ENCODE peak calls at places on chromosomes 6 and 20, in ten cellular contexts. One of them, this sample, is unnamed.

GRCh38 chr20:346640-347316 is at the start of gene NRSN2:
- DNase-seq in M059J: peak
- DNase-seq in stimulated activated CD4-positive, alpha-beta T cell treated with anti-CD3 and anti-CD28 coated beads, Interleukin-4, amount 100 ng/mL, for 1 hour: peak
- DNase-seq in uterus: peak
- DNase-seq in NCI-H748 treated with DMSO at 0.1 percent for 48 hours: peak
- DNase-seq in AG04450: no peak
- DNase-seq in activated CD4-positive, alpha-beta T cell treated with anti-CD3 and anti-CD28 coated beads, Interleukin-2, amount 50 U/mL, for 1 hour: no peak
- DNase-seq in adrenal gland: peak
- DNase-seq in frontal cortex: peak
- DNase-seq in iris pigment epithelial cell: peak
- DNase-seq in this sample: no peak

GRCh38 chr6:44093066-44093465 is 34.2 kb downstream of the MRPL14 start:
- DNase-seq in frontal cortex: no peak
- DNase-seq in iris pigment epithelial cell: no peak
- DNase-seq in NCI-H748 treated with DMSO at 0.1 percent for 48 hours: no peak
- DNase-seq in activated CD4-positive, alpha-beta T cell treated with anti-CD3 and anti-CD28 coated beads, Interleukin-2, amount 50 U/mL, for 1 hour: no peak
- DNase-seq in stimulated activated CD4-positive, alpha-beta T cell treated with anti-CD3 and anti-CD28 coated beads, Interleukin-4, amount 100 ng/mL, for 1 hour: no peak
- DNase-seq in AG04450: no peak
- DNase-seq in adrenal gland: no peak
- DNase-seq in uterus: no peak
- DNase-seq in M059J: no peak
- DNase-seq in this sample: no peak

GRCh38 chr6:129774697-129775447 is 64.9 kb upstream of the ARHGAP18 start:
- DNase-seq in frontal cortex: peak
- DNase-seq in NCI-H748 treated with DMSO at 0.1 percent for 48 hours: peak
- DNase-seq in iris pigment epithelial cell: peak
- DNase-seq in adrenal gland: peak
- DNase-seq in stimulated activated CD4-positive, alpha-beta T cell treated with anti-CD3 and anti-CD28 coated beads, Interleukin-4, amount 100 ng/mL, for 1 hour: peak
- DNase-seq in AG04450: peak
- DNase-seq in M059J: peak
- DNase-seq in activated CD4-positive, alpha-beta T cell treated with anti-CD3 and anti-CD28 coated beads, Interleukin-2, amount 50 U/mL, for 1 hour: peak
- DNase-seq in uterus: peak
- DNase-seq in this sample: peak

GRCh38 chr6:130872250-130873095 is 45.3 kb downstream of the SMLR1 start:
- DNase-seq in stimulated activated CD4-positive, alpha-beta T cell treated with anti-CD3 and anti-CD28 coated beads, Interleukin-4, amount 100 ng/mL, for 1 hour: peak
- DNase-seq in uterus: peak
- DNase-seq in NCI-H748 treated with DMSO at 0.1 percent for 48 hours: no peak
- DNase-seq in AG04450: no peak
- DNase-seq in M059J: peak
- DNase-seq in adrenal gland: peak
- DNase-seq in activated CD4-positive, alpha-beta T cell treated with anti-CD3 and anti-CD28 coated beads, Interleukin-2, amount 50 U/mL, for 1 hour: peak
- DNase-seq in frontal cortex: peak
- DNase-seq in iris pigment epithelial cell: peak
- DNase-seq in this sample: peak

GRCh38 chr6:113774122-113774835 is 82.9 kb upstream of the MARCKS start:
- DNase-seq in adrenal gland: no peak
- DNase-seq in AG04450: peak
- DNase-seq in uterus: no peak
- DNase-seq in frontal cortex: no peak
- DNase-seq in M059J: peak
- DNase-seq in NCI-H748 treated with DMSO at 0.1 percent for 48 hours: no peak
- DNase-seq in iris pigment epithelial cell: peak
- DNase-seq in activated CD4-positive, alpha-beta T cell treated with anti-CD3 and anti-CD28 coated beads, Interleukin-2, amount 50 U/mL, for 1 hour: no peak
- DNase-seq in stimulated activated CD4-positive, alpha-beta T cell treated with anti-CD3 and anti-CD28 coated beads, Interleukin-4, amount 100 ng/mL, for 1 hour: no peak
- DNase-seq in this sample: no peak

GRCh38 chr6:107706516-107706915 is 117.6 kb downstream of the SCML4 start:
- DNase-seq in NCI-H748 treated with DMSO at 0.1 percent for 48 hours: no peak
- DNase-seq in stimulated activated CD4-positive, alpha-beta T cell treated with anti-CD3 and anti-CD28 coated beads, Interleukin-4, amount 100 ng/mL, for 1 hour: no peak
- DNase-seq in M059J: no peak
- DNase-seq in uterus: no peak
- DNase-seq in adrenal gland: no peak
- DNase-seq in activated CD4-positive, alpha-beta T cell treated with anti-CD3 and anti-CD28 coated beads, Interleukin-2, amount 50 U/mL, for 1 hour: no peak
- DNase-seq in iris pigment epithelial cell: no peak
- DNase-seq in frontal cortex: no peak
- DNase-seq in AG04450: no peak
- DNase-seq in this sample: no peak

GRCh38 chr6:41122373-41122772 is 31.8 kb downstream of the TREML1 start:
- DNase-seq in iris pigment epithelial cell: peak
- DNase-seq in activated CD4-positive, alpha-beta T cell treated with anti-CD3 and anti-CD28 coated beads, Interleukin-2, amount 50 U/mL, for 1 hour: no peak
- DNase-seq in NCI-H748 treated with DMSO at 0.1 percent for 48 hours: no peak
- DNase-seq in uterus: no peak
- DNase-seq in adrenal gland: no peak
- DNase-seq in frontal cortex: no peak
- DNase-seq in AG04450: peak
- DNase-seq in M059J: peak
- DNase-seq in stimulated activated CD4-positive, alpha-beta T cell treated with anti-CD3 and anti-CD28 coated beads, Interleukin-4, amount 100 ng/mL, for 1 hour: no peak
- DNase-seq in this sample: peak

GRCh38 chr6:136889271-136890193 is 32.6 kb upstream of the SLC35D3 start:
- DNase-seq in adrenal gland: no peak
- DNase-seq in iris pigment epithelial cell: no peak
- DNase-seq in frontal cortex: no peak
- DNase-seq in activated CD4-positive, alpha-beta T cell treated with anti-CD3 and anti-CD28 coated beads, Interleukin-2, amount 50 U/mL, for 1 hour: no peak
- DNase-seq in stimulated activated CD4-positive, alpha-beta T cell treated with anti-CD3 and anti-CD28 coated beads, Interleukin-4, amount 100 ng/mL, for 1 hour: no peak
- DNase-seq in AG04450: no peak
- DNase-seq in uterus: no peak
- DNase-seq in M059J: no peak
- DNase-seq in NCI-H748 treated with DMSO at 0.1 percent for 48 hours: peak
- DNase-seq in this sample: no peak

GRCh38 chr6:5164092-5164491 is 79.0 kb downstream of the PPP1R3G start:
- DNase-seq in adrenal gland: no peak
- DNase-seq in uterus: no peak
- DNase-seq in AG04450: no peak
- DNase-seq in NCI-H748 treated with DMSO at 0.1 percent for 48 hours: no peak
- DNase-seq in M059J: no peak
- DNase-seq in frontal cortex: no peak
- DNase-seq in stimulated activated CD4-positive, alpha-beta T cell treated with anti-CD3 and anti-CD28 coated beads, Interleukin-4, amount 100 ng/mL, for 1 hour: no peak
- DNase-seq in activated CD4-positive, alpha-beta T cell treated with anti-CD3 and anti-CD28 coated beads, Interleukin-2, amount 50 U/mL, for 1 hour: no peak
- DNase-seq in iris pigment epithelial cell: no peak
- DNase-seq in this sample: no peak

GRCh38 chr20:56347628-56348305 is 11.0 kb upstream of the FAM210B start:
- DNase-seq in stimulated activated CD4-positive, alpha-beta T cell treated with anti-CD3 and anti-CD28 coated beads, Interleukin-4, amount 100 ng/mL, for 1 hour: no peak
- DNase-seq in adrenal gland: no peak
- DNase-seq in iris pigment epithelial cell: no peak
- DNase-seq in frontal cortex: no peak
- DNase-seq in NCI-H748 treated with DMSO at 0.1 percent for 48 hours: no peak
- DNase-seq in AG04450: no peak
- DNase-seq in uterus: no peak
- DNase-seq in activated CD4-positive, alpha-beta T cell treated with anti-CD3 and anti-CD28 coated beads, Interleukin-2, amount 50 U/mL, for 1 hour: no peak
- DNase-seq in M059J: no peak
- DNase-seq in this sample: no peak

GRCh38 chr6:81326856-81327561 is 425.5 kb downstream of the TENT5A start:
- DNase-seq in AG04450: no peak
- DNase-seq in activated CD4-positive, alpha-beta T cell treated with anti-CD3 and anti-CD28 coated beads, Interleukin-2, amount 50 U/mL, for 1 hour: no peak
- DNase-seq in stimulated activated CD4-positive, alpha-beta T cell treated with anti-CD3 and anti-CD28 coated beads, Interleukin-4, amount 100 ng/mL, for 1 hour: no peak
- DNase-seq in uterus: no peak
- DNase-seq in frontal cortex: no peak
- DNase-seq in adrenal gland: no peak
- DNase-seq in NCI-H748 treated with DMSO at 0.1 percent for 48 hours: no peak
- DNase-seq in iris pigment epithelial cell: no peak
- DNase-seq in M059J: peak
- DNase-seq in this sample: no peak

GRCh38 chr6:166489301-166490155 is 97.0 kb downstream of the RAMACL start:
- DNase-seq in iris pigment epithelial cell: no peak
- DNase-seq in stimulated activated CD4-positive, alpha-beta T cell treated with anti-CD3 and anti-CD28 coated beads, Interleukin-4, amount 100 ng/mL, for 1 hour: no peak
- DNase-seq in NCI-H748 treated with DMSO at 0.1 percent for 48 hours: no peak
- DNase-seq in uterus: no peak
- DNase-seq in AG04450: no peak
- DNase-seq in activated CD4-positive, alpha-beta T cell treated with anti-CD3 and anti-CD28 coated beads, Interleukin-2, amount 50 U/mL, for 1 hour: no peak
- DNase-seq in M059J: no peak
- DNase-seq in adrenal gland: no peak
- DNase-seq in frontal cortex: no peak
- DNase-seq in this sample: no peak

GRCh38 chr6:168500519-168500918 is 59.5 kb downstream of the SMOC2 start:
- DNase-seq in frontal cortex: no peak
- DNase-seq in iris pigment epithelial cell: no peak
- DNase-seq in uterus: no peak
- DNase-seq in NCI-H748 treated with DMSO at 0.1 percent for 48 hours: no peak
- DNase-seq in stimulated activated CD4-positive, alpha-beta T cell treated with anti-CD3 and anti-CD28 coated beads, Interleukin-4, amount 100 ng/mL, for 1 hour: no peak
- DNase-seq in M059J: no peak
- DNase-seq in AG04450: no peak
- DNase-seq in activated CD4-positive, alpha-beta T cell treated with anti-CD3 and anti-CD28 coated beads, Interleukin-2, amount 50 U/mL, for 1 hour: no peak
- DNase-seq in adrenal gland: no peak
- DNase-seq in this sample: no peak

GRCh38 chr6:145539831-145540230 is 195.5 kb downstream of the EPM2A start:
- DNase-seq in activated CD4-positive, alpha-beta T cell treated with anti-CD3 and anti-CD28 coated beads, Interleukin-2, amount 50 U/mL, for 1 hour: no peak
- DNase-seq in adrenal gland: no peak
- DNase-seq in frontal cortex: no peak
- DNase-seq in NCI-H748 treated with DMSO at 0.1 percent for 48 hours: no peak
- DNase-seq in uterus: no peak
- DNase-seq in M059J: peak
- DNase-seq in AG04450: no peak
- DNase-seq in stimulated activated CD4-positive, alpha-beta T cell treated with anti-CD3 and anti-CD28 coated beads, Interleukin-4, amount 100 ng/mL, for 1 hour: no peak
- DNase-seq in iris pigment epithelial cell: peak
- DNase-seq in this sample: no peak

GRCh38 chr20:50824137-50824536 is 29.3 kb downstream of the BCAS4 start:
- DNase-seq in AG04450: peak
- DNase-seq in frontal cortex: no peak
- DNase-seq in adrenal gland: peak
- DNase-seq in activated CD4-positive, alpha-beta T cell treated with anti-CD3 and anti-CD28 coated beads, Interleukin-2, amount 50 U/mL, for 1 hour: no peak
- DNase-seq in M059J: peak
- DNase-seq in uterus: peak
- DNase-seq in iris pigment epithelial cell: peak
- DNase-seq in stimulated activated CD4-positive, alpha-beta T cell treated with anti-CD3 and anti-CD28 coated beads, Interleukin-4, amount 100 ng/mL, for 1 hour: no peak
- DNase-seq in NCI-H748 treated with DMSO at 0.1 percent for 48 hours: no peak
- DNase-seq in this sample: no peak

GRCh38 chr6:34462561-34462971 is 3.3 kb upstream of the PACSIN1 start:
- DNase-seq in iris pigment epithelial cell: no peak
- DNase-seq in NCI-H748 treated with DMSO at 0.1 percent for 48 hours: peak
- DNase-seq in frontal cortex: no peak
- DNase-seq in stimulated activated CD4-positive, alpha-beta T cell treated with anti-CD3 and anti-CD28 coated beads, Interleukin-4, amount 100 ng/mL, for 1 hour: no peak
- DNase-seq in activated CD4-positive, alpha-beta T cell treated with anti-CD3 and anti-CD28 coated beads, Interleukin-2, amount 50 U/mL, for 1 hour: no peak
- DNase-seq in AG04450: no peak
- DNase-seq in M059J: peak
- DNase-seq in adrenal gland: peak
- DNase-seq in uterus: no peak
- DNase-seq in this sample: no peak

GRCh38 chr6:45617441-45617840 is 239.7 kb upstream of the SUPT3H start:
- DNase-seq in adrenal gland: no peak
- DNase-seq in NCI-H748 treated with DMSO at 0.1 percent for 48 hours: no peak
- DNase-seq in stimulated activated CD4-positive, alpha-beta T cell treated with anti-CD3 and anti-CD28 coated beads, Interleukin-4, amount 100 ng/mL, for 1 hour: no peak
- DNase-seq in iris pigment epithelial cell: no peak
- DNase-seq in M059J: peak
- DNase-seq in frontal cortex: no peak
- DNase-seq in AG04450: no peak
- DNase-seq in activated CD4-positive, alpha-beta T cell treated with anti-CD3 and anti-CD28 coated beads, Interleukin-2, amount 50 U/mL, for 1 hour: no peak
- DNase-seq in uterus: no peak
- DNase-seq in this sample: no peak